ENCODE peak calls at places on chromosomes 5 and 9, in ten cellular contexts. N is GM23338, B is transverse colon, T is GM12878, V is H1, Z is HCT116, S is breast epithelium, O is HL-60, M is stomach, Y is upper lobe of left lung. W is an unnamed sample.

GRCh38 chr9:35195683-35196082 is 33.9 kb downstream of the UNC13B start:
- DNase-seq in N (no peak), B (no peak), T (no peak), V (no peak), Z (no peak), S (no peak), O (no peak), M (no peak), Y (no peak), W (no peak)

GRCh38 chr5:121031487-121031886 is 567.4 kb downstream of the PRR16 start:
- DNase-seq in N (no peak), B (no peak), T (no peak), V (no peak), Z (no peak), S (no peak), O (no peak), M (no peak), Y (no peak), W (no peak)

GRCh38 chr9:84667571-84668203 is 1.8 kb upstream of the NTRK2 start:
- DNase-seq in N (peak), B (no peak), T (no peak), V (peak), Z (no peak), S (no peak), O (peak), M (no peak), Y (no peak), W (no peak)

GRCh38 chr5:108728566-108729305 is 19.0 kb upstream of the FER start:
- DNase-seq in N (peak), B (no peak), T (no peak), V (no peak), Z (no peak), S (no peak), O (peak), M (no peak), Y (no peak), W (no peak)

GRCh38 chr5:136021016-136021405 is 7.8 kb upstream of the TGFBI start:
- DNase-seq in N (no peak), B (no peak), T (no peak), V (no peak), Z (no peak), S (no peak), O (no peak), M (no peak), Y (no peak), W (no peak)

GRCh38 chr9:127189628-127190027 is 67.2 kb upstream of the ANGPTL2 start:
- DNase-seq in N (no peak), B (no peak), T (no peak), V (no peak), Z (no peak), S (no peak), O (no peak), M (no peak), Y (no peak), W (no peak)

GRCh38 chr9:79663878-79664277 is 92.1 kb downstream of the TLE4 start:
- DNase-seq in N (no peak), B (no peak), T (no peak), V (no peak), Z (no peak), S (no peak), O (no peak), M (no peak), Y (no peak), W (no peak)

GRCh38 chr9:137589441-137590122 is 730 bp downstream of the ZMYND19 start:
- DNase-seq in N (peak), B (no peak), T (no peak), V (no peak), Z (no peak), S (no peak), O (no peak), M (no peak), Y (no peak), W (no peak)

GRCh38 chr5:110251366-110251765 is 475.1 kb downstream of the TMEM232 start:
- DNase-seq in N (no peak), B (no peak), T (no peak), V (no peak), Z (no peak), S (no peak), O (no peak), M (no peak), Y (no peak), W (no peak)

GRCh38 chr5:179230061-179230461 is 115.2 kb downstream of the ADAMTS2 start:
- DNase-seq in N (no peak), B (peak), T (no peak), V (no peak), Z (no peak), S (peak), O (no peak), M (no peak), Y (peak), W (no peak)

GRCh38 chr9:22535780-22536179 is 89.2 kb downstream of the DMRTA1 start:
- DNase-seq in N (no peak), B (no peak), T (no peak), V (no peak), Z (no peak), S (no peak), O (no peak), M (no peak), Y (no peak), W (no peak)

GRCh38 chr5:146753618-146754123 is 124.9 kb downstream of the PPP2R2B start:
- DNase-seq in N (peak), B (no peak), T (no peak), V (no peak), Z (no peak), S (no peak), O (no peak), M (no peak), Y (no peak), W (no peak)

DNA sequence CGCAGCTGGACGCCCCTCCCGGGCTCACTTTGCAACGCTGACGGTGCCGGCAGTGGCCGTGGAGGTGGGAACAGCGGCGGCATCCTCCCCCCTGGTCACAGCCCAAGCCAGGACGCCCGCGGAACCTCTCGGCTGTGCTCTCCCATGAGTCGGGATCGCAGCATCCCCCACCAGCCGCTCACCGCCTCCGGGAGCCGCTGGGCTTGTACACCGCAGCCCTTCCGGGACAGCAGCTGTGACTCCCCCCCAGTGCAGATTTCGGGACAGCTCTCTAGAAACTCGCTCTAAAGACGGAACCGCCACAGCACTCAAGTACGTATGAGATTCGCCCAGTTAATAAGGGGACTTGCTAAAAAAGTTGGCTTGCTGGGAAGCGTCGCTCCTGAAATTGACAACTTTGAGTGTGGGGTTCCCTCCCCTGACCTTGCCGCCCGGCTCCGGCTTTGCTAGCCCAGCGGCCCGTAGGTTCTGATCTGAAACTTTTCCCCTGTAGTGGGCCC is 461 bp downstream of the NR4A3 start:
- DNase-seq in N (no peak), B (peak), T (no peak), V (peak), Z (no peak), S (no peak), O (no peak), M (no peak), Y (peak), W (no peak)
- TF ChIP-seq CTCF in N (no peak), B (no peak), T (no peak), V (no peak), Z (no peak), S (no peak), O (no peak), M (no peak), Y (no peak), W (no peak)

GRCh38 chr5:157672976-157673375 is 1.6 kb downstream of the C5orf52 start:
- DNase-seq in N (no peak), B (no peak), T (no peak), V (no peak), Z (no peak), S (no peak), O (no peak), M (no peak), Y (no peak), W (no peak)

GRCh38 chr5:157671592-157672330 is 428 bp downstream of the C5orf52 start:
- DNase-seq in N (peak), B (no peak), T (no peak), V (no peak), Z (no peak), S (no peak), O (no peak), M (no peak), Y (no peak), W (peak)

GRCh38 chr5:157669701-157670097 is 1.6 kb upstream of the C5orf52 start:
- DNase-seq in N (no peak), B (no peak), T (no peak), V (no peak), Z (no peak), S (no peak), O (no peak), M (no peak), Y (no peak), W (peak)

GRCh38 chr5:157668356-157668755 is 3.0 kb upstream of the C5orf52 start:
- DNase-seq in N (no peak), B (no peak), T (no peak), V (no peak), Z (no peak), S (no peak), O (no peak), M (no peak), Y (no peak), W (no peak)

DNA sequence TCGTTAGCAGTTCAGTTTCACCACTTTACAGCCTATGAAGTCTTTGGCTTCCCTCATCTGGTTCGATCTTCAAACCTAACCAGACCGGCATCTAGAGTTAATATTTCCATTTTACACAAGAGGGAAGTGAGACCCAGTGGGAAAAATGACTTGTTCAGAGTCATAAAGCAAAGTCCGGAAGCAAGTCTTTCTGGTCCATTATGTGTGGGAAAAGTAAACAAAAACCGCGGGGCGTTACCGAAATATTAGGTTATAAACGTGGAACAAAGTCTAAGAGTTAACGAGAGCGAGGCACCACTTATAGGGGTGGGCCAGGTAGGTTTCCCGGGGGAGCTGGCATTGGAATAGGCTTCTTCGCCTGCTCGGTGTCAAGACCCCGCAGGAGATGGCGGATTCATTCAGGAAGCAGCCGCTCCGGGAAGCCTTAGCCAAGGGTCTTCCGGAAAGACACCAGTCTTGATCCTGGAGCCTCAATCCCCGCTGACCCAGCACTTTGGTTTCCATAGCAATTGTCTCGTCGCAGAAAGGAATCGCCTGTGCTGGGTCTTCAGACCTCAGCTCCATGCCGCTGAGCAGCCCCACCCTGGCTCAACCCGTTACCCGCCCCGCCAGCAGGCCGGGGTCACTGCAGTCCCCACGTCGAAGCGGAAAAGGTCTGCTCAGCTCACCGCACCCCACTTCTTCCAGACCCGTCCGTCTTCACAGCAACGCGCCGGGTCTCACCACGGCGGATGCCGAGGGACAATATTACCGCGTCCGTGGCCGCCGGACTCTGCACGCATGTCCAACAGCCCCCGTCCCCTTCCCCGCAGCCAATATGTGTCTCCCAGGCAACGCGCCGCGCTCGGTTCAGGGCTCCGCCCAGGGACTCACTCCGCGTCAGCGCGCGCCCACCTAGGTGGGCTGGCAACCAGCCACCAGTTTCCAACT is at the start of gene C5orf52:
- DNase-seq in N (peak), B (peak), T (peak), V (no peak), Z (no peak), S (no peak), O (peak), M (no peak), Y (no peak), W (peak)
- TF ChIP-seq POLR2AphosphoS5 in N (no peak), B (peak), T (no peak), V (no peak), Z (no peak), S (no peak), O (no peak), M (no peak), Y (no peak), W (no peak)

GRCh38 chr5:58891971-58892343 is 309.1 kb downstream of the RAB3C start:
- DNase-seq in N (no peak), B (no peak), T (no peak), V (no peak), Z (no peak), S (no peak), O (no peak), M (no peak), Y (no peak), W (no peak)
- TF ChIP-seq CTCF in N (no peak), B (no peak), T (no peak), V (no peak), Z (no peak), S (no peak), O (no peak), M (no peak), Y (no peak), W (no peak)

GRCh38 chr5:102690910-102691309 is 64.2 kb upstream of the PAM start:
- DNase-seq in N (no peak), B (no peak), T (no peak), V (no peak), Z (no peak), S (no peak), O (no peak), M (no peak), Y (no peak), W (no peak)
- TF ChIP-seq POLR2AphosphoS5 in N (no peak), B (no peak), T (no peak), V (no peak), Z (no peak), S (no peak), O (no peak), M (no peak), Y (no peak), W (no peak)

GRCh38 chr5:118681655-118682054 is 306.7 kb downstream of the DTWD2 start:
- DNase-seq in N (no peak), B (no peak), T (no peak), V (no peak), Z (no peak), S (no peak), O (no peak), M (no peak), Y (no peak), W (no peak)

GRCh38 chr5:118675247-118675646 is 313.1 kb downstream of the DTWD2 start:
- DNase-seq in N (no peak), B (no peak), T (no peak), V (no peak), Z (no peak), S (no peak), O (no peak), M (no peak), Y (no peak), W (no peak)

DNA sequence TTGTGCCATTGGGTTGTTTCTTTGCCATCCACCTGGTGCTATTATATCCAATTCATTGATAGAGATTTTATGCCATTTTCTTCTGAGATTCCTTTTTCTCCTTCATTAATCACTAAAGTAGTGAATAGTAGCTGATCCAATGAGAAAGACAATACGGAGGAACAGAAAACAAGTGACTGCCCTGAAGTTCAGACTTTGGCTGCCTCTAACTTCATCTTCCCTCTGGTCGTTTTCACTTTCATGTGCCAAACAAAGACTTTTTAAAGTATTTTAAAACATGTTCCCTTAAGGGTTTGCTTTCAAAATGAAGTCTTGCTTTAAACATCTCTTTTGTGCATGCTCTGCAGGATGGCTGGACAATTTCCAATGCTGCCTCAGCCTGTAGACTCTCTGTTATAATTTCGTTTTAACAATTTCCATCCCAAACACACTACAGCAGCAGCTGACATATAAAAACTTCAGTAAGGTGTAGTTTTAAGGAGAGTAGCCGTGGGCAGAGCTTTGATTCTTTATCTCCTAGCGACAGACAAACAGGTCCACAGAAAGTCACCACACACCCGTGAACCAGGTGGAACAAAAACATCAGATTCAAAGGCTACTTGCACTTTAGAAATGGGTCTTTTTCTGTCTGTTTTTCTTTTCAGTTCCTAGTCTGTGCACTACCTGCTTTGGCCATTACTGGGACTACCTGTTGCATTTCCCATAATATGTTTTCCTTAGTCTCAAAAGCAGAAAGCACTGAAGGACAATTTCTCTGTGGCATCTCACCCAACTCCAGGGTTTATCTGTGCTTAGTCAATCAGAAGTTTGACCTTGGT is 309.0 kb downstream of the DTWD2 start:
- DNase-seq in N (no peak), B (no peak), T (no peak), V (no peak), Z (no peak), S (no peak), O (no peak), M (no peak), Y (no peak), W (no peak)
- TF ChIP-seq CTCF in N (no peak), B (no peak), T (no peak), V (no peak), Z (no peak), S (no peak), O (no peak), M (no peak), Y (no peak), W (no peak)

DNA sequence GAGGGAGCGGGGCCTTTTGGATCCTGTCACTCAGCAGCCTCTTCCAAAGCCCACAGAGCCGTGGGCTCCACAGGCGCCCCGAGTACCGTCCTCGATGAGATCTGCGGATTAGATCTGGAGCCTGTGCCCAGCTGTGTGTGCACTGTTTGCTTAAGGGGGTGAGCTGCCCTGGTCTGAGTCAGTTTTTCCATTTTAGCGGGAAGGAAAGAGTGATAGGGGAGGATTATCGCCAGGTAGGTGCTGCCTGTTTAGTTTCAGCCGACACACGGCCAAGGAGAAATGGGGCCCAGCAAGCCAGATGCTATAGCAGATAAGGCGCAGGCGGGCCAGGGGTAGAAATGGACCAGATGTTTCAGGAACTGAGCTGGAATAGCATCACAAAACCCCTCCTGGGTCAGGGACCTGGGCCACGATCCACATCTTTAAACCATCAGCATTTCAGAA is 18.1 kb downstream of the COL5A1 start:
- DNase-seq in N (no peak), B (no peak), T (no peak), V (no peak), Z (no peak), S (no peak), O (no peak), M (no peak), Y (no peak), W (no peak)
- TF ChIP-seq POLR2AphosphoS5 in N (no peak), B (no peak), T (no peak), V (no peak), Z (no peak), S (no peak), O (no peak), M (no peak), Y (no peak), W (peak)

GRCh38 chr5:170221319-170221718 is 11.5 kb upstream of the C5orf58 start:
- DNase-seq in N (peak), B (no peak), T (no peak), V (no peak), Z (no peak), S (no peak), O (no peak), M (no peak), Y (no peak), W (no peak)
- TF ChIP-seq CTCF in N (peak), B (no peak), T (no peak), V (peak), Z (no peak), S (no peak), O (no peak), M (no peak), Y (no peak), W (no peak)

W was measured in vagina.